ENCODE peak calls at places on chromosome 3, in ten cellular contexts. V, O, C, X, T, M, R, K, F and B are unnamed samples.

GRCh38 chr3:46811615-46812236 is 51.5 kb downstream of the MYL3 start:
- DNase-seq in V (no peak), O (no peak), C (no peak), X (no peak), T (no peak), M (no peak), R (no peak), K (no peak), F (no peak), B (peak; percentile 69)

GRCh38 chr3:51678685-51679084 is 7.6 kb downstream of the TEX264 start:
- DNase-seq in V (peak; percentile 20), O (no peak), C (no peak), X (no peak), T (no peak), M (no peak), R (no peak), K (peak; percentile 38), F (no peak), B (no peak)

GRCh38 chr3:123058505-123058904 is 8.3 kb upstream of the PDIA5 start:
- DNase-seq in V (no peak), O (no peak), C (no peak), X (no peak), T (no peak), M (no peak), R (no peak), K (no peak), F (no peak), B (no peak)

GRCh38 chr3:126944089-126944965 is 38.6 kb upstream of the PLXNA1 start:
- DNase-seq in V (no peak), O (no peak), C (no peak), X (no peak), T (no peak), M (no peak), R (no peak), K (no peak), F (no peak), B (peak; percentile 51)

GRCh38 chr3:25588441-25589103 is 76.1 kb downstream of the TOP2B start:
- DNase-seq in V (no peak), O (no peak), C (no peak), X (no peak), T (peak; percentile 13), M (no peak), R (no peak), K (no peak), F (no peak), B (no peak)

GRCh38 chr3:61892881-61893280 is 331.5 kb downstream of the PTPRG start:
- DNase-seq in V (no peak), O (no peak), C (no peak), X (no peak), T (no peak), M (no peak), R (no peak), K (no peak), F (no peak), B (no peak)

GRCh38 chr3:153096611-153097200 is 65.3 kb upstream of the RAP2B start:
- DNase-seq in V (no peak), O (no peak), C (no peak), X (no peak), T (peak; percentile 7), M (no peak), R (peak; percentile 61), K (no peak), F (no peak), B (no peak)

GRCh38 chr3:195005251-195005620 is 265.7 kb downstream of the XXYLT1 start:
- DNase-seq in V (no peak), O (peak; percentile 15), C (no peak), X (no peak), T (no peak), M (no peak), R (no peak), K (no peak), F (no peak), B (no peak)

GRCh38 chr3:30511524-30512278 is 94.7 kb upstream of the TGFBR2 start:
- DNase-seq in V (peak; percentile 92), O (peak; percentile 52), C (no peak), X (no peak), T (peak; percentile 98), M (peak; percentile 52), R (peak; percentile 52), K (no peak), F (no peak), B (no peak)

GRCh38 chr3:71066849-71067261 is 516.7 kb downstream of the FOXP1 start:
- DNase-seq in V (peak; percentile 74), O (no peak), C (no peak), X (no peak), T (peak; percentile 65), M (no peak), R (no peak), K (no peak), F (peak; percentile 65), B (no peak)

GRCh38 chr3:138972941-138973340 is 25.9 kb downstream of the FOXL2NB start:
- DNase-seq in V (no peak), O (no peak), C (no peak), X (no peak), T (no peak), M (no peak), R (no peak), K (no peak), F (no peak), B (no peak)

GRCh38 chr3:95707268-95707667 is 1107.1 kb upstream of the EPHA6 start:
- DNase-seq in V (no peak), O (no peak), C (no peak), X (no peak), T (no peak), M (no peak), R (no peak), K (no peak), F (no peak), B (no peak)

GRCh38 chr3:95711789-95712188 is 1102.6 kb upstream of the EPHA6 start:
- DNase-seq in V (no peak), O (no peak), C (no peak), X (no peak), T (no peak), M (no peak), R (no peak), K (no peak), F (no peak), B (no peak)

GRCh38 chr3:95705786-95706418 is 1108.5 kb upstream of the EPHA6 start:
- DNase-seq in V (no peak), O (no peak), C (no peak), X (no peak), T (no peak), M (no peak), R (no peak), K (no peak), F (no peak), B (no peak)
- H3K4me3 ChIP-seq in V (no peak overlapping the region), O (no peak overlapping the region), C (no peak overlapping the region), X (no peak overlapping the region), T (no peak overlapping the region), M (no peak overlapping the region), R (peak overlapping the region; percentile 51), K (no peak overlapping the region), F (peak overlapping the region; percentile 24), B (peak overlapping the region; percentile 5)

DNA sequence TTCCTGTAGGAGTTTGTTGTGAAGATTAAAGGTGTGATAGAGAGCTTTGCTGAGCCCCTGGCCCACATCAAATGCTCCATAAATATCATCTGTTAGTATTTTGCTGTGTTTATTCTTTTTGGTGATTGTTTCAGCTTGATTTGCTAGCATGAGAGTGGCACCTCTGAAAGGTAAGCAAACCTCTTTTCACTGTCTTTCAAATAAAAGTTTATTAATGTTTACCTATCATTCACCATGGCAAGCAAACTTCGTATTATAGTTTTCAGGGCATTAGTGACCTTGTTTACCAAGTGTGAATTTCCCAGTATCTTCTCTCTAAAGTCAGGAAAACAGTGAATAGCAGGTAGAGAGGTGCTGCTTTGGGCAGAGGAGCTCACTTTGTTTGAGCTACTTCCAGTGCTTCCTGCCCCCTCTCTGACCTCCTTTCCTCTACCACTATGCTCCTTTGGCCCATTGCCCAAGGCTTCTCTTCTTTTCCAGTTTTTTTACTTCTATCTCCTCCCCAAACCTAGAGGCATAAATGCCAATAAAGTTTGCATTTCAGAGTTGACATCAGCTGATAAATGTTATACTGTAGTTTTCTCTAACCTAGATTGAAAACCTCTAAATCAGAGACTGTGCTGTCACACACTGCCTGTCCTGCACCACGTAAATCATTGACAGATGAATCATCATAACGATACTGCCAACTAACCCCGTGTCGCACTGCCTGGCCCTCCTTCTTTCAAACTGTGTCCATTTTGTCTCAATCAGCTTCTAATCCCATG is 569.0 kb downstream of the TUSC7 start:
- DNase-seq in V (peak; percentile 25), O (no peak), C (no peak), X (no peak), T (peak; percentile 33), M (peak; percentile 9), R (no peak), K (no peak), F (no peak), B (no peak)
- H3K36me3 ChIP-seq in V (no peaks in the 10 kb centered on the region), O (no peaks in the 10 kb centered on the region), C (no peaks in the 10 kb centered on the region), X (no peaks in the 10 kb centered on the region), T (no peaks in the 10 kb centered on the region), M (no peaks in the 10 kb centered on the region), R (no peaks in the 10 kb centered on the region), K (no peaks in the 10 kb centered on the region), F (no peaks in the 10 kb centered on the region), B (no peaks in the 10 kb centered on the region)

DNA sequence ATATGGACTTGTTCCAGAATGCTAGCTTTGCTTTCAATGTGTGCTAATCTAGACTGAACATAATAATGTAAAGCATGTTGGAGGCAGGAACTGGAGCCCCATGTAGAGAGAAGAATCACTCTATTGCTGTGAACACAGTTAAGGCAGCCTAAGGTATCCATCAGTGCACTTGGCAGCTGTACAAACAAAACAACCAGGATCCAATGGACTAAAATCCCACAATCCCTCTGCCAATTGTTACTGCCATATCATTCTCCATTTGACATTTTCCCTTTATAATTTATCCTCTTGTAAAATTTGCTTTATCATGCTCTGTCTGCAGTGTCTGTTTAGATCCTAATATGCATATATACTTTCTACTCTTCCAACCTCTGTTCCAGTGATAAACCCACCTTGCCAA is 756.8 kb upstream of the LMCD1 start:
- DNase-seq in V (no peak), O (no peak), C (no peak), X (no peak), T (no peak), M (no peak), R (no peak), K (no peak), F (no peak), B (no peak)
- H3K4me3 ChIP-seq in V (no peak overlapping the region), O (no peak overlapping the region), C (no peak overlapping the region), X (no peak overlapping the region), T (no peak overlapping the region), M (no peak overlapping the region), R (no peak overlapping the region), K (no peak overlapping the region), F (no peak overlapping the region), B (no peak overlapping the region)

DNA sequence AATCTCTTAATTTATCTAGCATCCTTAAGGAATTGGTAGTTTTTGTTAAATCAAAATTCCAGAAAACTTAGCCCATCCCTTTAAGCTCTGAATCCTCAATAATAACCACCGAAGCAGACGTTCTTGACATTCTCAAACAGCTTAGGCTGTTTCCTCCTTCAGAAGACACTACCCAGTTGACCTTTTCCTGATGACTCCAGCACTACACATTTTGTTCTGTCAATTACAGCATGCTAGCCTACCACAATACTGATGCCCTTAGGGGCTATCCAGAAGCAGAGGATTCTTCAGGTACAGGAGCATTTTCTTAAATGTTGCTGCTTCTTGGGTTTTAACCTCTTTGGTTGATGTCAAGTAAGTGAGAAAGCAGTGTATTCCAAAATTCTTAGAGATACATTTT is 33.4 kb downstream of the ETV5 start:
- DNase-seq in V (no peak), O (no peak), C (no peak), X (no peak), T (no peak), M (no peak), R (no peak), K (no peak), F (no peak), B (no peak)
- H3K36me3 ChIP-seq in V (peaks cover 38% of the 10 kb centered on the region), O (peaks cover 55% of the 10 kb centered on the region), C (no peaks in the 10 kb centered on the region), X (no peaks in the 10 kb centered on the region), T (peaks cover 15% of the 10 kb centered on the region), M (peaks cover 22% of the 10 kb centered on the region), R (peaks cover 55% of the 10 kb centered on the region), K (no peaks in the 10 kb centered on the region), F (peaks cover 22% of the 10 kb centered on the region), B (peaks cover 3% of the 10 kb centered on the region)

GRCh38 chr3:159828542-159828943 is 160.1 kb upstream of the IL12A start:
- DNase-seq in V (peak; percentile 80), O (no peak), C (no peak), X (no peak), T (peak; percentile 68), M (no peak), R (no peak), K (no peak), F (no peak), B (no peak)
- H3K4me3 ChIP-seq in V (peak overlapping the region; percentile 22), O (no peak overlapping the region), C (no peak overlapping the region), X (no peak overlapping the region), T (no peak overlapping the region), M (no peak overlapping the region), R (no peak overlapping the region), K (peak overlapping the region; percentile 44), F (no peak overlapping the region), B (no peak overlapping the region)